ENCODE peak calls at places on chromosomes 1 and 21, in seven cellular contexts. X is CD8-positive, alpha-beta memory T cell; S is ovary; C is Karpas-422; L is uterus; A is adrenal gland; H is CD8-positive, alpha-beta T cell. I is an unnamed sample.

GRCh38 chr1:218464871-218465270 is 119.7 kb downstream of the TGFB2 start:
- DNase-seq in C (no peak), L (no peak), S (no peak), X (no peak), A (no peak), H (no peak), I (no peak)

GRCh38 chr1:168000656-168001055 is 63.8 kb upstream of the MPC2 start:
- DNase-seq in C (no peak), L (no peak), H (no peak), S (no peak), A (no peak), X (no peak), I (no peak)

GRCh38 chr1:235075121-235075954 is 53.3 kb downstream of the TOMM20 start:
- DNase-seq in X (peak; percentile 72), A (no peak), S (peak; percentile 69), L (peak; percentile 76), C (peak; percentile 46), H (peak; percentile 22), I (peak; percentile 59)

GRCh38 chr1:229279242-229279641 is 8.3 kb downstream of the RAB4A start:
- DNase-seq in H (no peak), L (no peak), X (no peak), A (no peak), S (no peak), C (no peak), I (no peak)

GRCh38 chr1:165988275-165988674 is 160.9 kb downstream of the UCK2 start:
- DNase-seq in C (no peak), S (no peak), L (no peak), H (no peak), X (no peak), A (no peak), I (no peak)

GRCh38 chr21:39307466-39307865 is 6.0 kb downstream of the BRWD1 start:
- DNase-seq in C (no peak), X (no peak), H (no peak), L (no peak), S (no peak), A (no peak), I (no peak)

GRCh38 chr1:244449936-244450508 is 1.7 kb downstream of the ADSS2 start:
- DNase-seq in A (no peak), H (no peak), S (no peak), C (no peak), X (no peak), L (no peak), I (no peak)

GRCh38 chr1:220511183-220511582 is 16.8 kb upstream of the MARK1 start:
- DNase-seq in H (no peak), S (no peak), A (no peak), C (no peak), L (no peak), X (no peak), I (no peak)

GRCh38 chr1:10400013-10400412 is 1.1 kb downstream of the PGD start:
- DNase-seq in H (no peak), L (no peak), A (no peak), X (no peak), C (peak; percentile 32), S (no peak), I (no peak)

GRCh38 chr1:239112536-239112935 is 273.8 kb upstream of the CHRM3 start:
- DNase-seq in L (no peak), S (no peak), H (no peak), C (no peak), A (no peak), X (no peak), I (no peak)

GRCh38 chr1:172845371-172845770 is 186.5 kb downstream of the FASLG start:
- DNase-seq in H (peak; percentile 7), C (no peak), A (no peak), X (peak; percentile 57), S (no peak), L (no peak), I (peak; percentile 32)

GRCh38 chr21:23218667-23219066 is 2220.5 kb downstream of the NCAM2 start:
- DNase-seq in A (no peak), H (no peak), C (no peak), X (no peak), S (no peak), L (no peak), I (no peak)

GRCh38 chr1:184890539-184890973 is 83.8 kb downstream of the NIBAN1 start:
- DNase-seq in C (no peak), S (no peak), H (peak; percentile 19), A (peak; percentile 85), X (peak; percentile 83), L (no peak), I (peak; percentile 53)

GRCh38 chr1:176987016-176987415 is 177.5 kb downstream of the ASTN1 start:
- DNase-seq in C (no peak), X (no peak), L (no peak), H (no peak), S (no peak), A (no peak), I (no peak)

GRCh38 chr1:74629283-74629682 is 44.3 kb downstream of the ERICH3 start:
- DNase-seq in H (no peak), C (no peak), X (no peak), A (no peak), L (no peak), S (no peak), I (no peak)

GRCh38 chr1:113860891-113861290 is 10.6 kb downstream of the PTPN22 start:
- DNase-seq in C (no peak), H (no peak), A (no peak), X (no peak), L (no peak), S (no peak), I (no peak)

DNA sequence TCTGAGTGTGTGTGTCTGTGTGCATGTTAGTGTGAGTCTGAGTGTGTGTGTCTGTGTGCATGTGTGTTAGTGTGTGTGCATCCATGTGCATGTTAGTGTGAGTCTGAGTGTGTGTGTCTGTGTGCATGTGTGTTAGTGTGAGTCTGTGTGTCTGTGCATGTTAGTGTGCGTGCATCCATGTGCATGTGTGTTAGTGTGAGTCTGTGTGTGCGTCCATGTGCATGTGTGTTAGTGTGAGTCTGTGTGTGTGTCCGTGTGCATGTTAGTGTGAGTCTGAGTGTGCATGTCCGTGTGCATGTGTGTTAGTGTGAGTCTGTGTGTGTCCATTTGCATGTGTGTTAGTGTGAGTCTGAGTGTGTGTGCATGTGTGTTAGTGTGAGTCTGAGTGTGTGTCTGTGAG is 76.6 kb upstream of the ACTRT2 start:
- DNase-seq in C (no peak), H (no peak), X (no peak), S (no peak), L (no peak), A (no peak), I (no peak)
- H3K9me3 ChIP-seq in C (no peaks in the 10 kb centered on the region), H (no peaks in the 10 kb centered on the region), X (no peaks in the 10 kb centered on the region), S (peaks cover 10% of the 10 kb centered on the region), L (no peaks in the 10 kb centered on the region), A (no peaks in the 10 kb centered on the region), I (no peaks in the 10 kb centered on the region)

DNA sequence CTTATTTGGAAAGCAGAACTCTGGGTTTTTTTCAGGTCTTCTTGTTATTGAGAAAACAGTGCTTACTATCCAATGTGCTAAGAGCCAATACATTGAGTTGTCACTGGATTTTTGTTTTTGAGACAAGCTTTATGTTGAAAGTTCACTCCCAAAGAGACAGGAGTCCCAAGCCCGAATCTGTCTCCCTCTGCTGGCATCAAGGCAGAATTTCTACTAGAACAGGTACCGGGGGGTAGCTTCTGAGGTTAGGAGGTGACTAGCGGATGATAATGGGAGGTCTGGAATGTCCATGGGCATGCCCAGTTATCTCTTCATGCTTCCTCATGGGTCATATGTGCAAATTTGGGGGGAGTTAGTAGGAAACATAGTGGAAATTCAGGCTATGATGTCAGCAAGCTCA is 25.1 kb downstream of the ZNF124 start:
- DNase-seq in X (no peak), L (no peak), H (no peak), C (no peak), S (no peak), A (no peak), I (no peak)
- H3K9me3 ChIP-seq in X (peaks cover 68% of the 10 kb centered on the region), L (no peaks in the 10 kb centered on the region), H (peaks cover 47% of the 10 kb centered on the region), C (peaks cover 43% of the 10 kb centered on the region), S (peaks cover 21% of the 10 kb centered on the region), A (no peaks in the 10 kb centered on the region), I (peaks cover 69% of the 10 kb centered on the region)

DNA sequence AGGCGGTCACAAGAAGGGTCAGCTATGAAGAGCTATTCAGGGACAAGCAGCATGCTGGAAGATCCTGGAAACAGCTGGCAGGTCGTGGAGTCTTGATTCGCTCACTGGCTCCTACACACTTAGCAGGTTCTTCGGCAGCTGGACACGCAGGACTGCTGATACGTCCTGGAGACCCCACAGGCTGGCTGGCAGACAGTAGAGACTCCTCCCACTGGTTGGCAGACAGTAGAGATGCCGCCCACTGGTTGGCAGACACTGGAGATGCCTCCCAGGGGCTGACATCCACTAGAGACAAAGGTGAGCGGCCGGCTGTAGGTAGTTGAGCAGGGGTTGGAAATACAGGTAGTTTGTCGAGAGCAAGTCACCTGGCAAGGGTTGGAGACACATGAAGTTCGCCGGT is 466 bp downstream of the KRTAP11-1 start:
- DNase-seq in L (no peak), C (no peak), S (no peak), H (no peak), A (no peak), X (no peak), I (no peak)
- H3K9me3 ChIP-seq in L (no peaks in the 10 kb centered on the region), C (no peaks in the 10 kb centered on the region), S (no peaks in the 10 kb centered on the region), H (no peaks in the 10 kb centered on the region), A (no peaks in the 10 kb centered on the region), X (no peaks in the 10 kb centered on the region), I (no peaks in the 10 kb centered on the region)

GRCh38 chr1:2978691-2979190 is 42.5 kb upstream of the ACTRT2 start:
- DNase-seq in A (peak; percentile 1), S (no peak), X (no peak), H (no peak), C (no peak), L (no peak), I (no peak)

GRCh38 chr1:2980073-2980791 is 41.0 kb upstream of the ACTRT2 start:
- DNase-seq in A (peak; percentile 5), L (no peak), S (peak; percentile 3), H (no peak), C (no peak), X (no peak), I (no peak)

GRCh38 chr1:2980849-2981248 is 40.4 kb upstream of the ACTRT2 start:
- DNase-seq in H (no peak), C (no peak), L (no peak), X (no peak), A (no peak), S (no peak), I (no peak)

GRCh38 chr1:2977886-2978611 is 43.2 kb upstream of the ACTRT2 start:
- DNase-seq in H (no peak), L (no peak), A (peak; percentile 4), C (no peak), S (no peak), X (no peak), I (no peak)

GRCh38 chr1:2979191-2980072 is 41.8 kb upstream of the ACTRT2 start:
- DNase-seq in S (no peak), H (no peak), L (no peak), X (no peak), C (no peak), A (peak; percentile 12), I (no peak)
- H3K9me3 ChIP-seq in S (no peaks in the 10 kb centered on the region), H (no peaks in the 10 kb centered on the region), L (no peaks in the 10 kb centered on the region), X (no peaks in the 10 kb centered on the region), C (no peaks in the 10 kb centered on the region), A (no peaks in the 10 kb centered on the region), I (no peaks in the 10 kb centered on the region)

DNA sequence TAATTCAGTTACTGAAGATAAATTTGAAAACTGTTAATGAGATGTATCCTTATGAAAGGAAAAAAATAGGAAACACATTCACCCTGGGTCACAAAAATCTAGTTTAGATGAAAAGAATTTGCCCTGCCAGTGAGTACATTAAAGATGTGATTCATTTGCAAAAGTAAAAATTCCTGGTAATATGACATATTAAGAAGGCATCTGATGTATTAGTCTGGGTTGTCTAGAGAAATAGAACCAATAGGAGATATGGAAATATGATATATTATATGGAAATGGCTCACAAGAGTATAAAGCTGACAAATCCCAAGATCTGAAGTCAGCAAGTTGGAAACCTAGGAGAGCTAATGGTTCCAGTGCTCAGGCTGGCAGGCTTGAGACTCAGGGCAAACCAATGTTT is 153.8 kb downstream of the MRPL39 start:
- DNase-seq in H (no peak), S (no peak), A (no peak), L (no peak), X (no peak), C (no peak), I (no peak)
- H3K9me3 ChIP-seq in H (no peaks in the 10 kb centered on the region), S (no peaks in the 10 kb centered on the region), A (no peaks in the 10 kb centered on the region), L (no peaks in the 10 kb centered on the region), X (no peaks in the 10 kb centered on the region), C (no peaks in the 10 kb centered on the region), I (no peaks in the 10 kb centered on the region)